ENCODE peak calls at places on chromosome 3, in seven cellular contexts. N is PC-9, Q is AG04450, Z is IMR-90, L is HCT116, O is adrenal gland, K is H1. S is an unnamed sample.

GRCh38 chr3:55884066-55884465 is 397.0 kb upstream of the WNT5A start:
- DNase-seq in O (no peak), L (no peak), K (no peak), Z (no peak), Q (no peak), N (no peak), S (no peak)

GRCh38 chr3:59240856-59241255 is 191.0 kb upstream of the CFAP20DC start:
- DNase-seq in K (no peak), Q (no peak), O (no peak), Z (peak; percentile 43), N (no peak), L (no peak), S (peak; percentile 31)

GRCh38 chr3:148366743-148367410 is 330.8 kb upstream of the AGTR1 start:
- DNase-seq in Z (peak; percentile 9), N (no peak), Q (no peak), K (no peak), O (no peak), L (no peak), S (no peak)

GRCh38 chr3:31680072-31680870 is 147.5 kb downstream of the STT3B start:
- DNase-seq in K (no peak), Z (no peak), L (no peak), Q (no peak), O (no peak), N (no peak), S (no peak)

GRCh38 chr3:19202303-19202702 is 54.0 kb downstream of the KCNH8 start:
- DNase-seq in K (no peak), L (no peak), Z (no peak), O (no peak), Q (no peak), N (no peak), S (no peak)

GRCh38 chr3:180116203-180116602 is 79.5 kb upstream of the PEX5L start:
- DNase-seq in K (no peak), Z (no peak), N (no peak), Q (no peak), L (no peak), O (no peak), S (no peak)

GRCh38 chr3:28138047-28138446 is 103.4 kb upstream of the CMC1 start:
- DNase-seq in O (no peak), Z (no peak), Q (no peak), L (no peak), N (no peak), K (no peak), S (no peak)

GRCh38 chr3:112013058-112013783 is 14.5 kb downstream of the TAGLN3 start:
- DNase-seq in O (peak; percentile 89), Q (peak; percentile 55), Z (peak; percentile 80), N (peak; percentile 48), L (peak; percentile 74), K (peak; percentile 59), S (peak; percentile 45)

GRCh38 chr3:57805674-57806073 is 49.6 kb downstream of the SLMAP start:
- DNase-seq in L (peak; percentile 96), O (no peak), Q (peak; percentile 20), K (peak; percentile 27), Z (peak; percentile 89), N (peak; percentile 84), S (peak; percentile 63)

GRCh38 chr3:71389911-71390573 is 193.5 kb downstream of the FOXP1 start:
- DNase-seq in K (peak; percentile 29), Q (no peak), L (no peak), Z (peak; percentile 65), N (no peak), O (peak; percentile 61), S (no peak)

GRCh38 chr3:110790631-110791030 is 281.0 kb upstream of the NECTIN3 start:
- DNase-seq in Z (no peak), Q (no peak), K (no peak), L (no peak), O (no peak), N (no peak), S (no peak)

GRCh38 chr3:30297112-30297511 is 309.3 kb upstream of the TGFBR2 start:
- DNase-seq in L (no peak), Q (no peak), K (no peak), Z (no peak), O (no peak), N (no peak), S (no peak)

GRCh38 chr3:33037479-33037878 is 59.5 kb downstream of the GLB1 start:
- DNase-seq in N (peak; percentile 36), L (no peak), O (no peak), K (no peak), Z (no peak), Q (no peak), S (no peak)

GRCh38 chr3:157239082-157239704 is 79.2 kb upstream of the CCNL1 start:
- DNase-seq in K (peak; percentile 34), Q (no peak), Z (peak; percentile 55), L (peak; percentile 46), O (peak; percentile 87), N (no peak), S (peak; percentile 40)

GRCh38 chr3:8301977-8302589 is 199.5 kb upstream of the LMCD1 start:
- DNase-seq in Q (peak; percentile 20), L (peak; percentile 35), Z (peak; percentile 59), O (no peak), N (peak; percentile 47), K (no peak), S (no peak)

GRCh38 chr3:27677554-27677953 is 44.6 kb downstream of the EOMES start:
- DNase-seq in K (no peak), N (peak; percentile 87), Z (peak; percentile 96), O (peak; percentile 87), L (peak; percentile 2), Q (peak; percentile 87), S (no peak)

GRCh38 chr3:140204271-140204984 is 269.4 kb downstream of the CLSTN2 start:
- DNase-seq in L (no peak), N (no peak), Q (no peak), Z (no peak), K (no peak), O (no peak), S (no peak)

GRCh38 chr3:12175844-12176453 is 17.2 kb upstream of the TIMP4 start:
- DNase-seq in N (no peak), Z (peak; percentile 50), L (peak; percentile 28), Q (no peak), O (peak; percentile 86), K (no peak), S (peak; percentile 7)

GRCh38 chr3:149252272-149252671 is 30.6 kb upstream of the CP start:
- DNase-seq in N (no peak), K (no peak), Z (no peak), Q (no peak), L (no peak), O (no peak), S (no peak)

GRCh38 chr3:62559831-62560445 is 186.6 kb upstream of the FEZF2 start:
- DNase-seq in L (peak; percentile 10), Q (peak; percentile 11), O (no peak), Z (peak; percentile 57), N (no peak), K (no peak), S (no peak)

GRCh38 chr3:3627104-3627503 is 172.1 kb upstream of the LRRN1 start:
- DNase-seq in Q (no peak), N (no peak), L (no peak), K (no peak), Z (no peak), O (no peak), S (no peak)

GRCh38 chr3:152269423-152270144 is 855 bp downstream of the MBNL1 start:
- DNase-seq in N (peak; percentile 78), L (no peak), Z (peak; percentile 94), Q (peak; percentile 89), O (peak; percentile 79), K (no peak), S (peak; percentile 45)

GRCh38 chr3:197021231-197021630 is 8.4 kb downstream of the MELTF start:
- DNase-seq in Z (no peak), O (no peak), Q (no peak), K (no peak), N (no peak), L (no peak), S (peak; percentile 44)

GRCh38 chr3:73513260-73513659 is 111.5 kb downstream of the PDZRN3 start:
- DNase-seq in L (no peak), Q (no peak), Z (no peak), K (no peak), N (no peak), O (no peak), S (no peak)

GRCh38 chr3:49872801-49873281 is 3.1 kb upstream of the CAMKV start:
- DNase-seq in Z (no peak), L (no peak), N (no peak), K (no peak), O (no peak), Q (no peak), S (no peak)

GRCh38 chr3:46885612-46886011 is 8.1 kb downstream of the PTH1R start:
- DNase-seq in Q (no peak), N (no peak), L (no peak), Z (no peak), O (no peak), K (no peak), S (no peak)
- H3K27me3 ChIP-seq in Q (peaks cover 87% of the 10 kb centered on the region), N (peaks cover 35% of the 10 kb centered on the region), L (no peaks in the 10 kb centered on the region), Z (peaks cover 80% of the 10 kb centered on the region), O (peaks cover 12% of the 10 kb centered on the region), K (peaks cover 71% of the 10 kb centered on the region), S (peaks cover 38% of the 10 kb centered on the region)

GRCh38 chr3:181719298-181719859 is 7.7 kb downstream of the SOX2 start:
- DNase-seq in Q (no peak), O (no peak), N (no peak), K (no peak), Z (no peak), L (no peak), S (no peak)
- H3K27me3 ChIP-seq in Q (peaks cover 70% of the 10 kb centered on the region), O (peaks cover 95% of the 10 kb centered on the region), N (peaks cover 25% of the 10 kb centered on the region), K (peaks cover 10% of the 10 kb centered on the region), Z (peaks cover 46% of the 10 kb centered on the region), L (peaks cover 3% of the 10 kb centered on the region), S (no peaks in the 10 kb centered on the region)

DNA sequence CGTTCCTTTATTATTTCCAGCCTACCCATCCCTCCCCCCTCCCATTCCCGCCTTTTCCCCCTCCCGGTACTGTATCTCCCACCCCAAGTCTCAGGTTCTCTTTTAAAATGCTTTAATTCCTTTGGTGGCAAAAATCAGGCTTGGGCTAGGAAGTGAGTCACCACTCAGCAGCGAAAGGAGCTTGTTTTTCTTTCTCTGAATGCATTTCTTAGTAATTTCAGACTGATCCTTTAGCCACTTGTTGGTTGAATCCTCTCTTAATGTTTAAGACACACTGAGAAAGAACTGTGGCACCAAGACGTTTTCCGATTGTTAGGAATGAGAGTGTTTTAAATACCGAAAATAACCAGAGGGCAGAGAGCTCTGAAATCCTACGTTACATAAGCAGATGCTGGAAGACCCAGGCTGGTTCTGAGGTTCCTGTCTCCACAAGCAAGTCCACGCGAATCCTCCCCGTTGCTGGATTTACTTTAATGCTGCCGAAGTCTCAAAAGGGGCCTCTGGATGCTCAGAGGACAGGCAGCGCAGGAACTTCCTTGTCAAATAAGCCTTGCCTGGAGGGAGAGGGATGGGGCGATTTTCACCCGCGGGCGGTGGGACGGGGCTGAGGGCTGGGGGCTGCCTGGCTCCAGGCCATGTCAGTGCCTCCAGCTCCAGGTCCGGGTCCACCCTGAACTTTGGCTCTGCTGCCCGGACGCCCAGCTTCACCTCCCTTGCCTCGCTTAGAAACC is 848 bp upstream of the COL8A1 start:
- DNase-seq in N (peak; percentile 60), Q (peak; percentile 67), Z (peak; percentile 90), K (no peak), O (no peak), L (no peak), S (peak; percentile 67)
- H3K27me3 ChIP-seq in N (peaks cover 6% of the 10 kb centered on the region), Q (no peaks in the 10 kb centered on the region), Z (no peaks in the 10 kb centered on the region), K (peaks cover 21% of the 10 kb centered on the region), O (peaks cover 32% of the 10 kb centered on the region), L (peaks cover 97% of the 10 kb centered on the region), S (no peaks in the 10 kb centered on the region)

DNA sequence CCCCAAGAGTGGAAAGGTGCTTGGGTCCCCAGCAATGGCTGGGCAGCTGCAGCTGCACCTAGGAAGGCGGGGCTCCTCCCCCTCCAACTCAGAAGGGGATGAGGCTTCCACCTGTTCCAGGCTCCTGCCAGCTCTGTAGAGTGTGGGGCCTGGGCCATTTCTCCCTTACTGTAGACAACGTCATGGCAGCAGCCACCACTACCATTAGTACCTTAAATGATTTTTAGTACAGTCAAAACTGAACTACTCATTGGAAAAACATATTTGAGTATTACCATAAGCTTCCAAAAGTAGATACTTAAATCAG is 1274.2 kb upstream of the GBE1 start:
- DNase-seq in O (no peak), L (no peak), K (no peak), N (no peak), Q (no peak), Z (no peak), S (no peak)
- H3K27me3 ChIP-seq in O (no peaks in the 10 kb centered on the region), L (no peaks in the 10 kb centered on the region), K (no peaks in the 10 kb centered on the region), N (no peaks in the 10 kb centered on the region), Q (no peaks in the 10 kb centered on the region), Z (no peaks in the 10 kb centered on the region), S (no peaks in the 10 kb centered on the region)

S was measured in SJSA1.